ENCODE peak calls at places on chromosomes 5 and 9, in ten cellular contexts. T is hepatocyte; L is psoas muscle; W is mammary epithelial cell; F is H9; I is CD4-positive, alpha-beta memory T cell; N is left ventricle myocardium inferior; Q is lower lobe of right lung; J is PC-9; E is effector memory CD4-positive, alpha-beta T cell. M is an unnamed sample.

GRCh38 chr5:56123531-56124243 is 109.4 kb downstream of the ANKRD55 start:
- DNase-seq in T (peak; percentile 89), L (peak; percentile 46), W (peak; percentile 78), F (peak; percentile 57), I (no peak), N (peak; percentile 62), Q (no peak), J (peak; percentile 88), E (no peak), M (no peak)

GRCh38 chr9:112819635-112820496 is 69.3 kb downstream of the SNX30 start:
- DNase-seq in T (peak; percentile 83), L (peak; percentile 52), W (peak; percentile 55), F (peak; percentile 46), I (no peak), N (peak; percentile 39), Q (no peak), J (peak; percentile 20), E (no peak), M (no peak)

GRCh38 chr5:150763023-150763793 is 4.4 kb upstream of the DCTN4 start:
- DNase-seq in T (peak; percentile 82), L (peak; percentile 66), W (peak; percentile 93), F (no peak), I (no peak), N (peak; percentile 57), Q (no peak), J (peak; percentile 49), E (no peak), M (no peak)

GRCh38 chr9:75140261-75140660 is 51.9 kb downstream of the OSTF1 start:
- DNase-seq in T (no peak), L (no peak), W (no peak), F (no peak), I (no peak), N (no peak), Q (no peak), J (no peak), E (no peak), M (no peak)

GRCh38 chr9:21383627-21384026 is 1.6 kb downstream of the IFNA2 start:
- DNase-seq in T (no peak), L (no peak), W (no peak), F (no peak), I (no peak), N (no peak), Q (no peak), J (no peak), E (no peak), M (no peak)

GRCh38 chr5:56815657-56816545 is 552 bp downstream of the MAP3K1 start:
- DNase-seq in T (peak; percentile 55), L (peak; percentile 41), W (peak; percentile 31), F (peak; percentile 49), I (peak; percentile 47), N (no peak), Q (peak; percentile 72), J (peak; percentile 21), E (peak; percentile 12), M (peak; percentile 62)

GRCh38 chr5:107968465-107968864 is 297.7 kb upstream of the EFNA5 start:
- DNase-seq in T (no peak), L (no peak), W (no peak), F (no peak), I (no peak), N (no peak), Q (no peak), J (no peak), E (no peak), M (no peak)

GRCh38 chr5:135140805-135141204 is 106.8 kb upstream of the PITX1 start:
- DNase-seq in T (peak; percentile 41), L (peak; percentile 37), W (peak; percentile 93), F (no peak), I (no peak), N (no peak), Q (peak; percentile 73), J (peak; percentile 76), E (no peak), M (no peak)

GRCh38 chr5:115414406-115415142 is 118.1 kb upstream of the CCDC112 start:
- DNase-seq in T (peak; percentile 65), L (peak; percentile 71), W (no peak), F (no peak), I (no peak), N (no peak), Q (peak; percentile 45), J (no peak), E (no peak), M (no peak)

GRCh38 chr9:4316409-4316808 is 16.5 kb upstream of the GLIS3 start:
- DNase-seq in T (no peak), L (no peak), W (no peak), F (no peak), I (no peak), N (no peak), Q (no peak), J (no peak), E (no peak), M (no peak)

GRCh38 chr5:142657446-142657845 is 28.4 kb downstream of the FGF1 start:
- DNase-seq in T (no peak), L (no peak), W (no peak), F (no peak), I (no peak), N (no peak), Q (no peak), J (no peak), E (no peak), M (no peak)

GRCh38 chr9:29830815-29831214 is 2257.5 kb upstream of the C9orf72 start:
- DNase-seq in T (peak; percentile 72), L (no peak), W (peak; percentile 37), F (peak; percentile 54), I (no peak), N (no peak), Q (no peak), J (peak; percentile 12), E (no peak), M (no peak)

GRCh38 chr9:38352716-38353334 is 39.7 kb upstream of the ALDH1B1 start:
- DNase-seq in T (no peak), L (no peak), W (no peak), F (no peak), I (no peak), N (no peak), Q (no peak), J (no peak), E (no peak), M (no peak)

GRCh38 chr9:120841930-120842684 is 615 bp downstream of the PSMD5 start:
- DNase-seq in T (no peak), L (no peak), W (no peak), F (no peak), I (no peak), N (no peak), Q (no peak), J (no peak), E (no peak), M (no peak)

GRCh38 chr9:86424246-86424891 is 70.2 kb upstream of the TUT7 start:
- DNase-seq in T (no peak), L (no peak), W (no peak), F (no peak), I (no peak), N (no peak), Q (no peak), J (no peak), E (no peak), M (no peak)

GRCh38 chr5:107736608-107737007 is 65.9 kb upstream of the EFNA5 start:
- DNase-seq in T (no peak), L (no peak), W (no peak), F (no peak), I (no peak), N (no peak), Q (no peak), J (no peak), E (no peak), M (no peak)

GRCh38 chr9:32566770-32567169 is 6.2 kb downstream of the NDUFB6 start:
- DNase-seq in T (no peak), L (no peak), W (no peak), F (no peak), I (no peak), N (no peak), Q (no peak), J (no peak), E (no peak), M (no peak)

GRCh38 chr5:178642351-178642909 is 15.6 kb upstream of the CLK4 start:
- DNase-seq in T (peak; percentile 31), L (no peak), W (peak; percentile 98), F (no peak), I (no peak), N (no peak), Q (no peak), J (peak; percentile 97), E (no peak), M (no peak)

GRCh38 chr5:1293416-1293996 is 1.4 kb downstream of the TERT start:
- DNase-seq in T (peak; percentile 2), L (no peak), W (no peak), F (peak; percentile 27), I (no peak), N (no peak), Q (no peak), J (no peak), E (no peak), M (no peak)

GRCh38 chr9:27412081-27412480 is 112.0 kb upstream of the IFNK start:
- DNase-seq in T (no peak), L (no peak), W (no peak), F (no peak), I (no peak), N (no peak), Q (no peak), J (no peak), E (no peak), M (no peak)
- H3K27ac ChIP-seq in T (no peak overlapping the region), L (no peak overlapping the region), W (no peak overlapping the region), F (no peak overlapping the region), I (no peak overlapping the region), N (no peak overlapping the region), Q (no peak overlapping the region), J (no peak overlapping the region), E (no peak overlapping the region), M (no peak overlapping the region)

DNA sequence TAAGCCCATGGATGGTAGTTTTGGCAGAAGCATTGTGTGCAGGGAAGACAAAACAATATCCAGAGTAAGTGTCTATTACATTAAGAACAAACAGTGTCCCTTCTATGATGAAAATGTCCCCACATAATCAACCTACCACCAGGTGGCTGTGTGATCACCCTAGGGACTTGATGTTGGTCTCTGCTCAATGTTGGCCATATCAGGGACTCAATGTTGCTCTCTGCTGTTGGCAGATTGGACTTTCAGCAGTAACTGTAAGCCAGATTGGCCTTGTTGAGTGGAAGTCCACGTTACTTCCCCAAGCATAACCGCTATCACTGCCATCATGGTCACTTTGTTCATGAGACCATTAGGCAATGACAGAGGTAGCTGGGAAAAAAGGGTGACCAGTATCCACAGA is 52.8 kb upstream of the PRSS3 start:
- DNase-seq in T (no peak), L (no peak), W (no peak), F (no peak), I (no peak), N (no peak), Q (no peak), J (no peak), E (no peak), M (no peak)
- H3K4me1 ChIP-seq in T (no peaks in the 10 kb centered on the region), L (no peaks in the 10 kb centered on the region), W (peaks cover 4% of the 10 kb centered on the region), F (no peaks in the 10 kb centered on the region), I (no peaks in the 10 kb centered on the region), N (no peaks in the 10 kb centered on the region), Q (no peaks in the 10 kb centered on the region), J (no peaks in the 10 kb centered on the region), E (no peaks in the 10 kb centered on the region), M (no peaks in the 10 kb centered on the region)

GRCh38 chr5:176855598-176855997 is 43.5 kb downstream of the HK3 start:
- DNase-seq in T (no peak), L (no peak), W (no peak), F (no peak), I (no peak), N (no peak), Q (no peak), J (no peak), E (no peak), M (no peak)
- H3K27me3 ChIP-seq in T (no peaks in the 10 kb centered on the region), L (peaks cover 21% of the 10 kb centered on the region), W (peaks cover 3% of the 10 kb centered on the region), F (no peaks in the 10 kb centered on the region), I (no peaks in the 10 kb centered on the region), N (peaks cover 76% of the 10 kb centered on the region), Q (peaks cover 48% of the 10 kb centered on the region), J (no peaks in the 10 kb centered on the region), E (peaks cover 5% of the 10 kb centered on the region), M (no peaks in the 10 kb centered on the region)

GRCh38 chr9:125699870-125700269 is 7.1 kb downstream of the MAPKAP1 start:
- DNase-seq in T (no peak), L (no peak), W (no peak), F (no peak), I (no peak), N (no peak), Q (no peak), J (no peak), E (no peak), M (no peak)
- H3K27ac ChIP-seq in T (no peak overlapping the region), L (no peak overlapping the region), W (no peak overlapping the region), F (no peak overlapping the region), I (no peak overlapping the region), N (no peak overlapping the region), Q (no peak overlapping the region), J (no peak overlapping the region), E (no peak overlapping the region), M (no peak overlapping the region)

M was measured in CD4-positive, CD25-positive, alpha-beta regulatory T cell.